ENCODE peak calls at places on chromosomes 2 and 18, in eight cellular contexts. R is activated T-helper 9 cell treated with anti-CD3 and anti-CD28 coated beads, Interleukin-2, amount 50 U/mL, for 16 hours; J is activated CD4-positive, CD25-positive, alpha-beta regulatory T cell; V is epithelial cell of esophagus; S is renal cortical epithelial cell; H is GM04503; X is cardiac fibroblast; A is brain microvascular endothelial cell. N is an unnamed sample.

GRCh38 chr2:171712051-171712450 is 24.8 kb downstream of the DYNC1I2 start:
- DNase-seq in R (no peak), J (no peak), V (peak), S (peak), H (peak), X (peak), A (peak), N (no peak)

GRCh38 chr2:48952071-48952604 is 196.6 kb upstream of the LHCGR start:
- DNase-seq in R (no peak), J (no peak), V (no peak), S (no peak), H (no peak), X (no peak), A (no peak), N (no peak)

GRCh38 chr2:148721520-148721931 is 77.0 kb downstream of the EPC2 start:
- DNase-seq in R (no peak), J (no peak), V (no peak), S (peak), H (no peak), X (peak), A (no peak), N (no peak)

GRCh38 chr2:224882291-224883171 is 159.7 kb downstream of the DOCK10 start:
- DNase-seq in R (no peak), J (no peak), V (peak), S (peak), H (peak), X (peak), A (peak), N (no peak)

GRCh38 chr18:41906528-41907256 is 48.3 kb upstream of the PIK3C3 start:
- DNase-seq in R (no peak), J (peak), V (peak), S (peak), H (peak), X (peak), A (peak), N (peak)

GRCh38 chr2:70902067-70902442 is 33.6 kb upstream of the ATP6V1B1 start:
- DNase-seq in R (no peak), J (no peak), V (no peak), S (no peak), H (no peak), X (no peak), A (no peak), N (no peak)

GRCh38 chr2:54503192-54503591 is 47.1 kb downstream of the SPTBN1 start:
- DNase-seq in R (no peak), J (peak), V (peak), S (no peak), H (no peak), X (peak), A (no peak), N (no peak)

GRCh38 chr2:24818721-24819167 is 25.5 kb downstream of the CENPO start:
- DNase-seq in R (no peak), J (no peak), V (no peak), S (no peak), H (no peak), X (peak), A (peak), N (no peak)

GRCh38 chr2:40403233-40403841 is 48.6 kb downstream of the SLC8A1 start:
- DNase-seq in R (no peak), J (no peak), V (peak), S (peak), H (peak), X (peak), A (peak), N (peak)

GRCh38 chr2:64859208-64860161 is 129.7 kb upstream of the SLC1A4 start:
- DNase-seq in R (no peak), J (no peak), V (peak), S (peak), H (peak), X (peak), A (peak), N (no peak)

N was measured in keratinocyte.